ENCODE peak calls at places on chromosome 1, in four cellular contexts. A, N, J and E are unnamed samples.

GRCh38 chr1:100924212-100924611 is 28.3 kb downstream of the SLC30A7 start:
- DNase-seq in A (peak; percentile 41), N (no peak), J (no peak), E (no peak)

GRCh38 chr1:156172696-156173470 is 19.5 kb downstream of the SEMA4A start:
- DNase-seq in A (no peak), N (no peak), J (peak; percentile 64), E (no peak)

GRCh38 chr1:212749924-212750535 is 41.5 kb downstream of the NSL1 start:
- DNase-seq in A (peak; percentile 65), N (peak; percentile 82), J (no peak), E (no peak)

GRCh38 chr1:36115931-36116330 is 9.1 kb downstream of the COL8A2 start:
- DNase-seq in A (peak; percentile 42), N (peak; percentile 82), J (no peak), E (no peak)

GRCh38 chr1:232221790-232222499 is 408.0 kb downstream of the SIPA1L2 start:
- DNase-seq in A (peak; percentile 98), N (peak; percentile 22), J (no peak), E (no peak)

GRCh38 chr1:248194117-248194516 is 2.9 kb upstream of the OR2M3 start:
- DNase-seq in A (no peak), N (no peak), J (no peak), E (no peak)

GRCh38 chr1:218828125-218828650 is 345.5 kb upstream of the LYPLAL1 start:
- DNase-seq in A (no peak), N (no peak), J (no peak), E (no peak)

GRCh38 chr1:40389234-40389815 is 15.8 kb downstream of the SMAP2 start:
- DNase-seq in A (no peak), N (no peak), J (no peak), E (no peak)

GRCh38 chr1:34846265-34846664 is 13.3 kb downstream of the SMIM12 start:
- DNase-seq in A (no peak), N (no peak), J (no peak), E (no peak)

GRCh38 chr1:224784606-224785328 is 144.7 kb upstream of the DNAH14 start:
- DNase-seq in A (peak; percentile 56), N (peak; percentile 72), J (no peak), E (no peak)

GRCh38 chr1:11156958-11157357 is 32.2 kb upstream of the ANGPTL7 start:
- DNase-seq in A (no peak), N (no peak), J (no peak), E (no peak)

GRCh38 chr1:189121941-189122340 is 1355.7 kb downstream of the BRINP3 start:
- DNase-seq in A (peak; percentile 19), N (no peak), J (no peak), E (no peak)

GRCh38 chr1:183195146-183195571 is 9.1 kb downstream of the LAMC2 start:
- DNase-seq in A (peak; percentile 84), N (peak; percentile 15), J (no peak), E (no peak)

DNA sequence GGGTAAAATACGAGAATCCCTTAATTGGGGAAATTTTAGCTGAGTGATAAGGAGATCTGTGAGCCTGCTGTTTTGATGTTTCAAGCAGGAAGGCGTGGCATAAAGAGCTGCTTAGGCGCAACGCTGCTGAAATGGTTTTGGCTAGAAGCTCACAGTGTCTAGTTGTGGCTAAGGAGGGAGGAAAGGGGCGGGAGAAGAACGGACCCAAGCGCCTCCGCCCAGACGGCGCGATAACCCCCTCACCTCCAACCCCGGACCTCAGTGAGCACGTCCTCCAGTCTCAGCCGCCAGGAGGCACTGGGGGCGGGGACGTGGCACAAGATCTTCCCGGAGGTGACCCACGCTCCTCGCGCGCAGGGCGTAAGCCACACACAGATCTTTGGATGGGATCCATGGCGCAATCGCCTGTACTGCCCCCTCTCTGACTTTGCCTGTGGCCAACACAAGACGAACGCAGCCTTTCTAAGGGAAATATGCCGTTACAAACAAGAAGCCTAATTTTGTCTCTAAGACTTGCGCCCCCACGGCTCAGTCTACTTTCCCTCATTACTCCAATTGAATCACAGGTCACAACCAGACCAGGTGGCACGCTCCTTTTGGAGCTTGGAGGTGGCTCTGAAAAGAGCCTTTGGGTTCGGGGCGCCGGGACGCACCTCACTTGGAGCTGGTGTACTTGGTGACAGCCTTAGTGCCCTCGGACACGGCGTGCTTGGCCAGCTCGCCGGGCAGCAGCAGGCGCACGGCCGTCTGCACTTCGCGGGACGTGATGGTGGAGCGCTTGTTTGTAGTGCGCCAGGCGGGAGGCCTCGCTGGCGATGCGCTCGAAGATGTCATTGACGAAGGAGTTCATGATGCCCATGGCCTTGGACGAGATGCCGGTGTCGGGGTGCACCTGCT is 23.4 kb upstream of the RNF187 start:
- DNase-seq in A (no peak), N (no peak), J (peak; percentile 73), E (peak; percentile 31)
- TF ChIP-seq CTCF in A (no peak), N (no peak), J (no peak), E (peak; percentile 27)

GRCh38 chr1:21783679-21784603 is 992 bp upstream of the USP48 start:
- DNase-seq in A (no peak), N (peak; percentile 63), J (peak; percentile 97), E (peak; percentile 85)

GRCh38 chr1:21782868-21783678 is at the start of gene USP48:
- DNase-seq in A (peak; percentile 94), N (peak; percentile 96), J (peak; percentile 98), E (peak; percentile 97)

GRCh38 chr1:21778405-21778727 is 4.6 kb downstream of the USP48 start:
- DNase-seq in A (no peak), N (no peak), J (no peak), E (no peak)

GRCh38 chr1:21779613-21780521 is 3.1 kb downstream of the USP48 start:
- DNase-seq in A (no peak), N (no peak), J (no peak), E (no peak)

DNA sequence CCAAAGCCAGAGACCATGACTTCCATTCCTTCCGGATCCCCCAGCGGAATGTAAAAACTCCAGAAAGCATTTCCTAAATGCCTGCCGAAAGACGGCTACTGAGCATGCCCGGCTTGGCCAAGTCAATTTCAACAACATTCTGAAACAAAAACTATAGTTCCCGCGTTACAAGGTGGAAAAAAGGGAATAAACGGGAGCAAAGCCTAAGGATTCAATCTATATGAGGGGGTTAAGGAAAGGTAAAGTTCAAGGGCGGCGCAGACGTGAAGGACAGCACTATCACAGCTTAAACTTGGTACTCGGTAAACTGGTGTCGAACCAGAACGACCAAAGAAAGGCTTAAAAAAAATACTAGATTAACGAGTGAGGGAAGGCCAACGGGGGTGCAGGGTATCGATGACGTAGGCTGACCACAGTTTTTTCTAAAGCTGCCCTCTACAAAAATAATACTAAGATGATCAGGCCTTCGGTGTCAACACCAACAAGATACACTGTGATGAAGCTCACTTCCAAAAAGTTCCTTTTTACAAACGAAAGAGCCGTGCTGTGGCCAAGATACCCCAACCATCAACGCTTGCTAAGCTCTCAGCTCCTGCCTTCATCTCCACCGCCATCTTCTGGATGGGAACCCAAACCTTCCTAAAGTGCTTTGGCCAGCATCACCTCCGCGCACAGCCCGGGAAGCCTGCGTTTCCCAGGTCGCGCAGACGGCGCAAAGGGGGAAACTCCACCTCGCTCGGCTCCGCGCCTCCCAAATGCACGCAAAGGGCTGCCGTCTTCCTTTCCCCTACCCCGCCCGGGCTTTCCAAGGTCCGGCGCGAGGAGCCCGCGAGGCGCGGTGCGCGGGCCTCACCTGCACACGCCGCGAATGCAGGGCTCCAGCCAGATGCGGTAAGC is 730 bp downstream of the USP48 start:
- DNase-seq in A (peak; percentile 63), N (peak; percentile 65), J (no peak), E (peak; percentile 30)
- TF ChIP-seq CTCF in A (peak; percentile 63), N (peak; percentile 53), J (no peak), E (no peak)

DNA sequence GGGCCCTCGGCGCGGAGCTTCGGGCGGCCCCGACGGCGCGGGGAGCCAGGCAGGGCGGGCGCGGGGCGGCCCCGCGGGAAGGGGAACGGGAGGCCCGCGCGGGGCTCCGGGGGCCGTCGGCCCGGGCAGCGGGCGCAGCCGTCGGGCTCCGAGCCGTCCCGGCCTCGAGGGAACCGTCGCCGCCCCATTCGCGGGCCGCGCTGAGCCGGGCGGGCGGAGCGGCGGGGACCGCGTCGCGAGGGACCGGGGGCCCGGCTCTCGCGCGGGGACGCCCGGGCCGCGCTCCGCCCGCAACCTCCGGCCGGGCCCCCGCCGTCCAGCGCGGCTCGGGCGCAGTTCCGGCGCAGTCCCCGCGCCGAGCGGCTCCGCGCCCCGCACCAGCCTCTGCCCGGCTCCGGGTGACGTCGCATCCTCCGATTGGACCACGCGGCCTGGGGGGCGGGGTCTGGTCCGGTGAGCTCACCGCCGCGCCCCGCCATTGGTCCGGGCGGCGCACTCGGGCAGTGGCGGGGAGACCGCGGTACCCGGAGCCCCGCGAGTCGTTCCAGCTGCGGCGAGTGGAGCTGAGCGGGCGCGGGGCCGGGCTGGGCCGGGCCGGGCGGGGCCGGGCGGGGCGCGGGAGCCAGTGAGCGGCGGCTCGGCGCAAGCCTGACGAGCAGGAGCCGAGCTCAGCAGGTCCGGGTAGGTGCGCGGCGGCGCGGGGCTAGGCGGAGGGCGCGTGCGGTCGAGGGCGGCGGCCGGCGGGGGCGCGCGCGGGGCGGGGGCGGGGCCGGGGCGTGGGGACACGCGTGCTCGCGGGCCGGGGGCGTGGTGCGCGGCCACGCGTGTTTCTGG is 66.7 kb upstream of the VAMP3 start:
- DNase-seq in A (peak; percentile 73), N (peak; percentile 76), J (peak; percentile 95), E (peak; percentile 97)
- TF ChIP-seq CTCF in A (no peak), N (no peak), J (no peak), E (no peak)

GRCh38 chr1:73639494-73639893 is 558.5 kb downstream of the LRRIQ3 start:
- DNase-seq in A (no peak), N (no peak), J (no peak), E (no peak)

GRCh38 chr1:73637275-73637674 is 560.7 kb downstream of the LRRIQ3 start:
- DNase-seq in A (no peak), N (no peak), J (no peak), E (no peak)

DNA sequence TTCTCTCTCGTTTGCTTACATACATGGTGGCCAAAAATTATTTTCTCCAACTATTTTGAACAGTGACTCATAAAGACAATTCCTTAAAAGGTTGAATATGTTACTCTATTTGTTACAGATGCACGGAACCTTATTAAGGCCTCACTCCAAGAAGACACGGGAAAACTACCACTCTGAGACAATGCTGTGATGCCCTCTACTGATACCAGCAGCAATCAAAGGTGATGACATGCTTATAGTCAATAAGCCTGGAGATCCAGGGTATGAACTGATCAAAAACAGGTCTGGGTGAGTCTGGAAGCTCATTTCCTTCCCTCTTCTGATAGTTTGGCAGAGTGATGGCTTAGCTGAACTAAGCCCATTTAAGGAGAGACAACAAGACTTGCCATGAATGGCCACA is 563.0 kb downstream of the LRRIQ3 start:
- DNase-seq in A (peak; percentile 5), N (no peak), J (no peak), E (no peak)
- TF ChIP-seq CTCF in A (peak; percentile 40), N (no peak), J (no peak), E (no peak)

DNA sequence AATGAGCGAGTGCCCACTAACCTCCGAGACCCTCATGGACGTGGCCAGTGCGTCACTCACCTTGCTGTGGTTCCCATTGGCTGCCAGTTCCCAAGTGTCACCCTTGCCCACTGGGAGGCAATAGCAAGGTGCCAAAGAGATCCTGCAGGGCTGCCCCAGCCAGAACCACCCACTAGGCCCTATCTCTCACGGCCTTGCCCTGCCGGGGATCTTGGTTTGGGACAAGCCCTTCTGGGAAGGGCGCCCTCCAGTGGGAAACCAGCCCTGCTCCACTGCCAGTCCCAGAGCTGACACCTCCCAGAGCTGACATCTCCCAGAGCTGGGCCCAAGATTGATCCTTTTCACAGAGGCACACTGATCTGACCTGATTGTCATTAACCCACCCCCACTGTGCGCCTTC is 2.1 kb upstream of the SELENON start:
- DNase-seq in A (no peak), N (no peak), J (peak; percentile 81), E (peak; percentile 68)
- TF ChIP-seq CTCF in A (peak; percentile 68), N (peak; percentile 49), J (no peak), E (peak; percentile 43)